ENCODE peak calls at places on chromosome X, in five cellular contexts. One of them, this sample, is unnamed. For H3K27me3, the result is how much of the 10 kb centered on the place peaks cover.

GRCh38 chrX:7158468-7158990 is 10.6 kb upstream of the PUDP start:
- DNase-seq in endothelial cell of umbilical vein: no peak
- DNase-seq in IMR-90: no peak
- DNase-seq in H9: no peak
- DNase-seq in GM23248: peak
- DNase-seq in this sample: no peak

GRCh38 chrX:142804085-142804484 is 221.6 kb upstream of the SPANXN4 start:
- DNase-seq in GM23248: no peak
- DNase-seq in H9: peak
- DNase-seq in endothelial cell of umbilical vein: no peak
- DNase-seq in IMR-90: no peak
- DNase-seq in this sample: no peak

GRCh38 chrX:150627957-150628356 is 59.5 kb downstream of the MTM1 start:
- DNase-seq in H9: no peak
- DNase-seq in GM23248: no peak
- DNase-seq in endothelial cell of umbilical vein: no peak
- DNase-seq in IMR-90: no peak
- DNase-seq in this sample: no peak

GRCh38 chrX:124127496-124127895 is 166.0 kb downstream of the STAG2 start:
- DNase-seq in IMR-90: no peak
- DNase-seq in H9: peak
- DNase-seq in GM23248: no peak
- DNase-seq in endothelial cell of umbilical vein: no peak
- DNase-seq in this sample: no peak

GRCh38 chrX:19758536-19758935 is 128.9 kb downstream of the SH3KBP1 start:
- DNase-seq in endothelial cell of umbilical vein: no peak
- DNase-seq in IMR-90: no peak
- DNase-seq in H9: no peak
- DNase-seq in GM23248: peak
- DNase-seq in this sample: no peak

GRCh38 chrX:70755850-70756249 is 152.7 kb downstream of the TEX11 start:
- DNase-seq in endothelial cell of umbilical vein: no peak
- DNase-seq in IMR-90: no peak
- DNase-seq in GM23248: no peak
- DNase-seq in H9: peak
- DNase-seq in this sample: no peak

GRCh38 chrX:72031634-72032033 is 100.1 kb downstream of the RTL5 start:
- DNase-seq in IMR-90: no peak
- DNase-seq in endothelial cell of umbilical vein: no peak
- DNase-seq in GM23248: no peak
- DNase-seq in H9: no peak
- DNase-seq in this sample: no peak

GRCh38 chrX:96407501-96407900 is 277.1 kb upstream of the DIAPH2 start:
- DNase-seq in H9: no peak
- DNase-seq in GM23248: peak
- DNase-seq in endothelial cell of umbilical vein: peak
- DNase-seq in IMR-90: peak
- DNase-seq in this sample: no peak

GRCh38 chrX:111868726-111869638 is 7.0 kb upstream of the TRPC5OS start:
- DNase-seq in H9: no peak
- DNase-seq in endothelial cell of umbilical vein: peak
- DNase-seq in IMR-90: peak
- DNase-seq in GM23248: peak
- DNase-seq in this sample: peak

GRCh38 chrX:118536687-118537461 is 41.3 kb downstream of the DOCK11 start:
- DNase-seq in H9: no peak
- DNase-seq in GM23248: peak
- DNase-seq in endothelial cell of umbilical vein: peak
- DNase-seq in IMR-90: peak
- DNase-seq in this sample: no peak

GRCh38 chrX:107674480-107675364 is 46.4 kb downstream of the PRPS1 start:
- DNase-seq in endothelial cell of umbilical vein: no peak
- DNase-seq in IMR-90: no peak
- DNase-seq in GM23248: peak
- DNase-seq in H9: no peak
- DNase-seq in this sample: peak

GRCh38 chrX:38868941-38869378 is 67.7 kb downstream of the MID1IP1 start:
- DNase-seq in GM23248: peak
- DNase-seq in IMR-90: peak
- DNase-seq in endothelial cell of umbilical vein: peak
- DNase-seq in H9: no peak
- DNase-seq in this sample: peak

GRCh38 chrX:38807873-38808272 is 6.6 kb downstream of the MID1IP1 start:
- DNase-seq in GM23248: peak
- DNase-seq in IMR-90: no peak
- DNase-seq in H9: no peak
- DNase-seq in endothelial cell of umbilical vein: no peak
- DNase-seq in this sample: no peak

GRCh38 chrX:145213504-145213903 is 33.8 kb upstream of the SPANXN1 start:
- DNase-seq in GM23248: peak
- DNase-seq in IMR-90: no peak
- DNase-seq in endothelial cell of umbilical vein: no peak
- DNase-seq in H9: no peak
- DNase-seq in this sample: peak

GRCh38 chrX:65828599-65828998 is 161.1 kb downstream of the MSN start:
- DNase-seq in GM23248: no peak
- DNase-seq in IMR-90: no peak
- DNase-seq in endothelial cell of umbilical vein: no peak
- DNase-seq in H9: no peak
- DNase-seq in this sample: no peak

GRCh38 chrX:118239471-118239870 is 106.4 kb upstream of the WDR44 start:
- DNase-seq in endothelial cell of umbilical vein: peak
- DNase-seq in GM23248: peak
- DNase-seq in H9: no peak
- DNase-seq in IMR-90: peak
- DNase-seq in this sample: no peak

GRCh38 chrX:10619311-10620015 is 922 bp downstream of the MID1 start:
- DNase-seq in GM23248: peak
- DNase-seq in H9: no peak
- DNase-seq in endothelial cell of umbilical vein: peak
- DNase-seq in IMR-90: no peak
- DNase-seq in this sample: no peak

GRCh38 chrX:14630724-14631123 is 101.4 kb downstream of the GLRA2 start:
- DNase-seq in GM23248: peak
- DNase-seq in IMR-90: no peak
- DNase-seq in H9: no peak
- DNase-seq in endothelial cell of umbilical vein: no peak
- DNase-seq in this sample: no peak

GRCh38 chrX:106707771-106708454 is 18.6 kb upstream of the RNF128 start:
- DNase-seq in IMR-90: peak
- DNase-seq in endothelial cell of umbilical vein: no peak
- DNase-seq in GM23248: peak
- DNase-seq in H9: no peak
- DNase-seq in this sample: peak

GRCh38 chrX:15749642-15750610 is 11.9 kb downstream of the CA5B start:
- DNase-seq in GM23248: peak
- DNase-seq in H9: no peak
- DNase-seq in IMR-90: peak
- DNase-seq in endothelial cell of umbilical vein: peak
- DNase-seq in this sample: no peak

GRCh38 chrX:134502686-134503085 is 42.7 kb downstream of the HPRT1 start:
- DNase-seq in endothelial cell of umbilical vein: no peak
- DNase-seq in GM23248: no peak
- DNase-seq in IMR-90: peak
- DNase-seq in H9: no peak
- DNase-seq in this sample: no peak

GRCh38 chrX:86295293-86295692 is 147.0 kb downstream of the DACH2 start:
- DNase-seq in GM23248: no peak
- DNase-seq in endothelial cell of umbilical vein: no peak
- DNase-seq in H9: peak
- DNase-seq in IMR-90: no peak
- DNase-seq in this sample: no peak

GRCh38 chrX:129654652-129655546 is at the start of gene APLN:
- DNase-seq in endothelial cell of umbilical vein: peak
- DNase-seq in GM23248: peak
- DNase-seq in H9: no peak
- DNase-seq in IMR-90: peak
- DNase-seq in this sample: peak

GRCh38 chrX:98795636-98796035 is 1614.4 kb downstream of the PCDH19 start:
- DNase-seq in GM23248: peak
- DNase-seq in endothelial cell of umbilical vein: no peak
- DNase-seq in H9: no peak
- DNase-seq in IMR-90: no peak
- DNase-seq in this sample: no peak

GRCh38 chrX:115499112-115499805 is 61.7 kb upstream of the PLS3 start:
- DNase-seq in endothelial cell of umbilical vein: no peak
- DNase-seq in GM23248: no peak
- DNase-seq in H9: no peak
- DNase-seq in IMR-90: no peak
- DNase-seq in this sample: no peak

GRCh38 chrX:44062842-44063241 is 89.7 kb upstream of the NDP start:
- DNase-seq in endothelial cell of umbilical vein: no peak
- DNase-seq in H9: no peak
- DNase-seq in GM23248: peak
- DNase-seq in IMR-90: no peak
- DNase-seq in this sample: peak

GRCh38 chrX:7120578-7121219 is 26.8 kb upstream of the STS start:
- DNase-seq in endothelial cell of umbilical vein: peak
- DNase-seq in GM23248: peak
- DNase-seq in IMR-90: peak
- DNase-seq in H9: no peak
- DNase-seq in this sample: peak

GRCh38 chrX:78333521-78333920 is 6.1 kb upstream of the CYSLTR1 start:
- DNase-seq in IMR-90: no peak
- DNase-seq in H9: no peak
- DNase-seq in GM23248: no peak
- DNase-seq in endothelial cell of umbilical vein: no peak
- DNase-seq in this sample: no peak

DNA sequence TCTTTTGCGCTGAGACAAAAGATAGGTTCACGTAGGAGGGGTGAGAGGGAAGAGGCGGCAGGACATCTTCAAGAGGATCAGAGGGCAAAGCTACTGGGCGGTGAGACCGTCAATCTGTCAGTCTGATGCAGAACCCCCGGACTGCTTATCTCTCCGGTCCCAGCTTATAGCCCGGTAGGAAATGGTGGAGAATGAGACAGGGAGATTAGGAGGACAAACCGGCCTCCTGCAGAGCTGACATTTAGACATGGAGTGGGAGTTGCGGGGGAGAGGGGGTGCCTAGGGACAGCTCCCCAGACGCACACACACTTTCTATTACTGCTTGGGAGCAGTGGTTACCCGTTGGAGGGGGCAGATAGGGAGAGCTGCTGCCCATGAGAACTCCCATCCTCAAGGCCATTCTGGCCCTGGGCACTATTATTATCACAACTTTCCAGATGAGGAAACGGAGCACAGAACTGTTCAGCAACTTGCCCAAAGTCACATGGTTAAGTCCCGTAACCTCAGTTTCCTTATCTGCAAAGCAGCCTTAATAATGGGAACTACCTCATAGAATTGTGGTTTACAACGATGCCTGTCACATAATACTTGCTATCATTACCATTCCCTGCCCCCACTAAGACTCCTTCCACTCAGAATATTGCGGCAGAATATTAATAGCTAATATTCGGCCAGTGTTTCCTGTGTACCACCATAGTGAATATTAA is 1.1 kb upstream of the HDAC6 start:
- DNase-seq in IMR-90: no peak
- DNase-seq in GM23248: no peak
- DNase-seq in H9: no peak
- DNase-seq in endothelial cell of umbilical vein: no peak
- DNase-seq in this sample: no peak
- H3K27me3 ChIP-seq in IMR-90: under half
- H3K27me3 ChIP-seq in GM23248: under half
- H3K27me3 ChIP-seq in H9: under half
- H3K27me3 ChIP-seq in endothelial cell of umbilical vein: under half
- H3K27me3 ChIP-seq in this sample: under half

GRCh38 chrX:45322820-45323219 is 122.1 kb upstream of the DIPK2B start:
- DNase-seq in H9: no peak
- DNase-seq in GM23248: peak
- DNase-seq in endothelial cell of umbilical vein: no peak
- DNase-seq in IMR-90: peak
- DNase-seq in this sample: peak
- H3K9ac ChIP-seq in H9: no peak
- H3K9ac ChIP-seq in GM23248: peak
- H3K9ac ChIP-seq in endothelial cell of umbilical vein: peak
- H3K9ac ChIP-seq in IMR-90: no peak
- H3K9ac ChIP-seq in this sample: no peak

DNA sequence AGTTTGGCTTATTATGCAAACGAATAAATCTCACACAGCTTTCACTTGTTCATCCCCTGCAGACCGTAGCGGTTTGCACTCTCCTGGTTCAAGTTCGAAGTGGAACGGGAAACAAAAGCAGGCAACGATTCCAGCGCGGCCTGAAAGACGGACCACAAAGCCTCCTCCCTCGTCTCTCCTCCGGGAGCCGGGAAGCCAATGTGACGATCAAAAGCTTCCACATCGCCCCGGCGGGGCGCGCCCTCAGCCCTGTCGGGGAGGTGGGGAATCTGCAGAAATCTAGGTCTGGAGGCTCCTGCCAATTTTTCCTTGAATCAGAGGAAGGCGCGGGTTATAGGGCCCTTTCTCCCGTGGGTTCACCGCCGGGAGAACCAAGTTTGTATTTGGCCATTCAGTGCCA is 16.9 kb upstream of the ZIC3 start:
- DNase-seq in endothelial cell of umbilical vein: no peak
- DNase-seq in IMR-90: no peak
- DNase-seq in H9: peak
- DNase-seq in GM23248: no peak
- DNase-seq in this sample: no peak
- H3K27me3 ChIP-seq in endothelial cell of umbilical vein: under half
- H3K27me3 ChIP-seq in IMR-90: under half
- H3K27me3 ChIP-seq in H9: half or more
- H3K27me3 ChIP-seq in GM23248: under half
- H3K27me3 ChIP-seq in this sample: under half

GRCh38 chrX:47573334-47574095 is 8.7 kb upstream of the TIMP1 start:
- DNase-seq in H9: peak
- DNase-seq in GM23248: peak
- DNase-seq in IMR-90: peak
- DNase-seq in endothelial cell of umbilical vein: no peak
- DNase-seq in this sample: peak

GRCh38 chrX:47574609-47575325 is 7.5 kb upstream of the TIMP1 start:
- DNase-seq in GM23248: no peak
- DNase-seq in H9: no peak
- DNase-seq in IMR-90: no peak
- DNase-seq in endothelial cell of umbilical vein: no peak
- DNase-seq in this sample: no peak

GRCh38 chrX:47576021-47576898 is 6.0 kb upstream of the TIMP1 start:
- DNase-seq in H9: no peak
- DNase-seq in endothelial cell of umbilical vein: no peak
- DNase-seq in GM23248: no peak
- DNase-seq in IMR-90: no peak
- DNase-seq in this sample: no peak

GRCh38 chrX:47572773-47573333 is 9.4 kb upstream of the TIMP1 start:
- DNase-seq in GM23248: no peak
- DNase-seq in IMR-90: no peak
- DNase-seq in H9: peak
- DNase-seq in endothelial cell of umbilical vein: no peak
- DNase-seq in this sample: no peak

DNA sequence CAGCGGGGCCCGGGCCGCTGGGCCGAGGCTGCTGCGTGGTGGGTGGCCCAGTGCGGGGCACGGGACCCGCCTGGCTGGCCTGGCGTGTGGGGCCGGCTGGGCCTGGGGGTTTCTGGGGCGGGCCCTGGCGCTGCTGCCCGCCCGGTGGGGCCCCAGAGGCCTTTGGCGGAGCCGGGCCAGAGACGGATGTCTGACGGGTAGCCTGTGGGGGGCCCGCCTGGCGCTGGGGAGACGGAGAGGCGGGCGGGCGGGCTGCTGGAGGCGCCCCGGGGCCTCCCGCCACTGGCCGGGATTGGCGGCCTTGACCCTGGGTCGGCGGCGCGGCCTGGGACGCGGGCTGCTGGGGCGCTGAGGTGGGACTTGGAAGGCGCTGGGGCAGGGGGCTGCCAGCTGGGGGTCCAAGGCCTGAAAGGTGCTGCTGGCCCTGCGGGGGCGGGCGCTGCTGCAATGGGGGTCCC is 8.1 kb upstream of the TIMP1 start:
- DNase-seq in IMR-90: no peak
- DNase-seq in H9: no peak
- DNase-seq in endothelial cell of umbilical vein: no peak
- DNase-seq in GM23248: no peak
- DNase-seq in this sample: no peak
- H3K9ac ChIP-seq in IMR-90: peak
- H3K9ac ChIP-seq in H9: no peak
- H3K9ac ChIP-seq in endothelial cell of umbilical vein: no peak
- H3K9ac ChIP-seq in GM23248: peak
- H3K9ac ChIP-seq in this sample: no peak

This sample was measured in mammary epithelial cell.